ENCODE peak calls at places on chromosomes 2 and 18, in seven cellular contexts. One of them, this sample, is unnamed.

GRCh38 chr2:26318950-26319349 is 27.0 kb upstream of the SELENOI start:
- DNase-seq in astrocyte of the spinal cord: no peak
- DNase-seq in GM06990: no peak
- DNase-seq in tibial artery: no peak
- DNase-seq in OCI-LY7: no peak
- DNase-seq in PC-9: no peak
- DNase-seq in CD4-positive, alpha-beta T cell: no peak
- DNase-seq in this sample: no peak

GRCh38 chr2:168002021-168002553 is 245.3 kb downstream of the STK39 start:
- DNase-seq in astrocyte of the spinal cord: peak; percentile 53
- DNase-seq in GM06990: no peak
- DNase-seq in tibial artery: no peak
- DNase-seq in OCI-LY7: no peak
- DNase-seq in PC-9: no peak
- DNase-seq in CD4-positive, alpha-beta T cell: no peak
- DNase-seq in this sample: no peak

GRCh38 chr2:239747274-239747673 is 277.9 kb downstream of the NDUFA10 start:
- DNase-seq in astrocyte of the spinal cord: no peak
- DNase-seq in GM06990: no peak
- DNase-seq in tibial artery: no peak
- DNase-seq in OCI-LY7: no peak
- DNase-seq in PC-9: no peak
- DNase-seq in CD4-positive, alpha-beta T cell: no peak
- DNase-seq in this sample: no peak

GRCh38 chr2:45119038-45119437 is 109.8 kb upstream of the SIX2 start:
- DNase-seq in astrocyte of the spinal cord: peak; percentile 72
- DNase-seq in GM06990: no peak
- DNase-seq in tibial artery: no peak
- DNase-seq in OCI-LY7: no peak
- DNase-seq in PC-9: peak; percentile 98
- DNase-seq in CD4-positive, alpha-beta T cell: no peak
- DNase-seq in this sample: no peak

GRCh38 chr2:70133521-70134348 is 46.5 kb downstream of the PCBP1 start:
- DNase-seq in astrocyte of the spinal cord: peak; percentile 55
- DNase-seq in GM06990: no peak
- DNase-seq in tibial artery: no peak
- DNase-seq in OCI-LY7: no peak
- DNase-seq in PC-9: no peak
- DNase-seq in CD4-positive, alpha-beta T cell: no peak
- DNase-seq in this sample: no peak

GRCh38 chr2:8409461-8410260 is 272.2 kb upstream of the ID2 start:
- DNase-seq in astrocyte of the spinal cord: no peak
- DNase-seq in GM06990: no peak
- DNase-seq in tibial artery: no peak
- DNase-seq in OCI-LY7: no peak
- DNase-seq in PC-9: no peak
- DNase-seq in CD4-positive, alpha-beta T cell: no peak
- DNase-seq in this sample: no peak

GRCh38 chr18:27181726-27182125 is 3.4 kb downstream of the CHST9 start:
- DNase-seq in astrocyte of the spinal cord: no peak
- DNase-seq in GM06990: no peak
- DNase-seq in tibial artery: no peak
- DNase-seq in OCI-LY7: no peak
- DNase-seq in PC-9: no peak
- DNase-seq in CD4-positive, alpha-beta T cell: no peak
- DNase-seq in this sample: no peak

GRCh38 chr2:54048117-54048785 is 67.2 kb upstream of the ACYP2 start:
- DNase-seq in astrocyte of the spinal cord: no peak
- DNase-seq in GM06990: no peak
- DNase-seq in tibial artery: no peak
- DNase-seq in OCI-LY7: no peak
- DNase-seq in PC-9: no peak
- DNase-seq in CD4-positive, alpha-beta T cell: no peak
- DNase-seq in this sample: no peak

GRCh38 chr2:181104512-181105121 is 124.2 kb downstream of the UBE2E3 start:
- DNase-seq in astrocyte of the spinal cord: peak; percentile 78
- DNase-seq in GM06990: no peak
- DNase-seq in tibial artery: no peak
- DNase-seq in OCI-LY7: peak; percentile 33
- DNase-seq in PC-9: no peak
- DNase-seq in CD4-positive, alpha-beta T cell: no peak
- DNase-seq in this sample: no peak

GRCh38 chr2:178064051-178064450 is 8.5 kb downstream of the PDE11A start:
- DNase-seq in astrocyte of the spinal cord: no peak
- DNase-seq in GM06990: no peak
- DNase-seq in tibial artery: no peak
- DNase-seq in OCI-LY7: no peak
- DNase-seq in PC-9: peak; percentile 33
- DNase-seq in CD4-positive, alpha-beta T cell: no peak
- DNase-seq in this sample: no peak

GRCh38 chr2:69214898-69215297 is 172.1 kb downstream of the GFPT1 start:
- DNase-seq in astrocyte of the spinal cord: peak; percentile 59
- DNase-seq in GM06990: no peak
- DNase-seq in tibial artery: no peak
- DNase-seq in OCI-LY7: no peak
- DNase-seq in PC-9: no peak
- DNase-seq in CD4-positive, alpha-beta T cell: no peak
- DNase-seq in this sample: no peak

GRCh38 chr2:141767051-141767450 is 363.8 kb downstream of the LRP1B start:
- DNase-seq in astrocyte of the spinal cord: peak; percentile 85
- DNase-seq in GM06990: no peak
- DNase-seq in tibial artery: no peak
- DNase-seq in OCI-LY7: no peak
- DNase-seq in PC-9: no peak
- DNase-seq in CD4-positive, alpha-beta T cell: no peak
- DNase-seq in this sample: no peak

DNA sequence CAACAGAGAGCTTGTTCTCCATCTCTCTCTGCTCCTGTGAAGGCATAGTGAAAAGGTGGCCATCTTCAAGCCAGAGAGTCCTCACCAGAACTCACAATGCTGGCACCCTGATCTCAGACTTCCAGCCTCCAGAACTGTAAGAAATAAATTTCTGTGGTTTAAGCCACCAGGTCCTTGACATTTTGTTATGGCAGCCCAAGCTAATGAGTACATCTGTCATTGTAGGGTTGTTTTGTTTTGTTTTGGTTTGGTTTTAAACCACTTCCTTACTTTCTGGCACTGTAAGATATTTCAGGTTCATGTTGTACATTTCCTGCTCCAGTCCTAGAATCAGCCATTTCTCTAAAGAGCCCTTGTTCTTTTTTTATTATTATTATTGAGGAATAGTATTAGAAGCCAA is 171.2 kb downstream of the CPS1 start:
- DNase-seq in astrocyte of the spinal cord: no peak
- DNase-seq in GM06990: no peak
- DNase-seq in tibial artery: no peak
- DNase-seq in OCI-LY7: no peak
- DNase-seq in PC-9: no peak
- DNase-seq in CD4-positive, alpha-beta T cell: no peak
- DNase-seq in this sample: no peak
- TF ChIP-seq CTCF in astrocyte of the spinal cord: no peak
- TF ChIP-seq CTCF in GM06990: no peak
- TF ChIP-seq CTCF in tibial artery: no peak
- TF ChIP-seq CTCF in OCI-LY7: no peak
- TF ChIP-seq CTCF in PC-9: no peak
- TF ChIP-seq CTCF in CD4-positive, alpha-beta T cell: no peak
- TF ChIP-seq CTCF in this sample: no peak

DNA sequence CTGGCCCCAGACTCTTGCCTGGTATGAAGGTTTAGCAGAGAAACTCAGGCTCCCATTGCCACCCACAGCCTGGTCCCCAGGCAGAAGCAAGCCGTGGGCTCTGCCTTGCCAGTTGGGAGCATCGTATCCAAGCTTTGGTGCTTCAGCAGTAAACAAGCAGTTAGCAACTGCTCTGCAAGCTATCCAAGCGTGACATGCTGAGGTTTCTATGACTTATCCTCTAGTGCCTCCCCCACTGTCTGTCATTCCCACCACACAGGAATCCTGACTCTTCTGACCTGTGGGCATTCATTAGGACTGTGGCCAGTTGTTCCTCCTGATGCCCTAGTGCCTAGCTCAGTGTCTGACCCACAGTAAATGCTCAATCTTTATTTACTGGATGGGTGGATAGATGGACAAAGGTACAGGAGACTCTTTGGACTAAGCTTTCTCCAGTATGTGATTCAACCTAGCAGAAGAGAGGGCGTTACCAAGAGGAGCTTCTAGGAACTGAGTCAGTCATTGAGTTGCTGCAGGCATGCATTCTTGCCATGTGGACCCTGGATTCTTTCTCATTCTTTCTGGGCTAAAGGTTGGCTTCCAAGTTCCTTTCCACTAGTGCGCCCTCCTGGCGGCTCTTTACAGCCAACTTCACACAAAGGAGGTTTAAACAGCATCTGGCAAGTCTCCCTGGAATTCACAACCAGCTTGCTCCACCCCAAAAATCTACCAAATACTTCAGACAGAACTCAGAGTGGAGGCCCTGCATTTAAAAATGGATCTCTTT is 40.6 kb upstream of the MRPL19 start:
- DNase-seq in astrocyte of the spinal cord: peak; percentile 97
- DNase-seq in GM06990: no peak
- DNase-seq in tibial artery: no peak
- DNase-seq in OCI-LY7: no peak
- DNase-seq in PC-9: peak; percentile 99
- DNase-seq in CD4-positive, alpha-beta T cell: no peak
- DNase-seq in this sample: no peak
- TF ChIP-seq CTCF in astrocyte of the spinal cord: peak; percentile 40
- TF ChIP-seq CTCF in GM06990: no peak
- TF ChIP-seq CTCF in tibial artery: no peak
- TF ChIP-seq CTCF in OCI-LY7: no peak
- TF ChIP-seq CTCF in PC-9: peak; percentile 37
- TF ChIP-seq CTCF in CD4-positive, alpha-beta T cell: no peak
- TF ChIP-seq CTCF in this sample: no peak

DNA sequence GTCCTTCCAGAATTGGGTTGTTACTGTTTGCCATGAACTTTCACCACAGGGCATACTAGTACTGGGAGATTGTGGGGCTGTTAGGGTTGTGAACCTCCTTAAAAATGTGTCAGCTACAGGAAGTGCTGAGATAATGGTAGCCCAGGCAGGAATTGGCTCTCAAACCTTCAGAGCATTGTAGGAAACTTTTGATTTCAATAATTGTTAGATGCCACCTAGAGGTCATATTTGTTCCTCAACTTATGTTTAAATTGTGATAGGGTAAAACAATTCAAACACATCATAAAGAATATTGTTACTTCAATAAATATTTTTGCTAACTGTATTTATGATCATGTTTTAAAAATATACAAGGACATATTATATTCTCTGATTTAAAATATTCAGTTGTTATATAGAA is 594.6 kb downstream of the ADCYAP1 start:
- DNase-seq in astrocyte of the spinal cord: no peak
- DNase-seq in GM06990: no peak
- DNase-seq in tibial artery: no peak
- DNase-seq in OCI-LY7: no peak
- DNase-seq in PC-9: no peak
- DNase-seq in CD4-positive, alpha-beta T cell: no peak
- DNase-seq in this sample: no peak
- TF ChIP-seq CTCF in astrocyte of the spinal cord: no peak
- TF ChIP-seq CTCF in GM06990: no peak
- TF ChIP-seq CTCF in tibial artery: no peak
- TF ChIP-seq CTCF in OCI-LY7: peak; percentile 43
- TF ChIP-seq CTCF in PC-9: peak; percentile 45
- TF ChIP-seq CTCF in CD4-positive, alpha-beta T cell: no peak
- TF ChIP-seq CTCF in this sample: no peak

DNA sequence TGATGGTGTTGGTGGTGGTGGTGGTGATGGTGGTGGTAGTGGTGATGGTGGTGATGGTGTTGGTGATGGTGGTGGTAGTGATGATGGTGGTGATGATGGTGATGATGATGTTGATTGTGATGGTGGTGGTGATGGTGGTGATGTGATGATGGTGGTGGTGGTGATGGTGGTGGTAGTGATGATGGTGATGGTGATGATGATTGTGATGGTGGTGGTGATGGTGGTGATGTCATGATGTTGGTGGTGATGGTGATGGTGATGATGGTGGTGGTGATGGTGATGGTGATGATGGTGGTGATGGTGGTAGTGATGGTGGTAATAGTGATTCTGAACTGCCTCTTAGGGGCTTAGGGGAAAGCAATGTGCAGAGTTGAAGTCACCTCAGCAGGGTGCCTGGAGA is 760.7 kb downstream of the GALR1 start:
- DNase-seq in astrocyte of the spinal cord: no peak
- DNase-seq in GM06990: no peak
- DNase-seq in tibial artery: no peak
- DNase-seq in OCI-LY7: no peak
- DNase-seq in PC-9: no peak
- DNase-seq in CD4-positive, alpha-beta T cell: no peak
- DNase-seq in this sample: no peak
- TF ChIP-seq CTCF in astrocyte of the spinal cord: no peak
- TF ChIP-seq CTCF in GM06990: no peak
- TF ChIP-seq CTCF in tibial artery: no peak
- TF ChIP-seq CTCF in OCI-LY7: no peak
- TF ChIP-seq CTCF in PC-9: no peak
- TF ChIP-seq CTCF in CD4-positive, alpha-beta T cell: no peak
- TF ChIP-seq CTCF in this sample: no peak

This sample was measured in omental fat pad.